ENCODE peak calls at places on chromosomes 12 and 14, in eight cellular contexts. C, J, S, K, P, H, G and U are unnamed samples.
A peak's percentile ranks its signal among the peaks of the same experiment; 100 is the strongest.

GRCh38 chr14:90341784-90342183 is 10.0 kb upstream of the NRDE2 start:
- DNase-seq in J (no peak), H (no peak), P (no peak), S (no peak), C (no peak), K (no peak), G (no peak), U (no peak)

GRCh38 chr12:49675137-49675536 is 32.1 kb downstream of the FMNL3 start:
- DNase-seq in S (no peak), C (no peak), H (no peak), K (no peak), J (no peak), P (no peak), G (no peak), U (no peak)

GRCh38 chr12:85642810-85643209 is 193.4 kb downstream of the RASSF9 start:
- DNase-seq in H (peak; percentile 80), G (peak; percentile 92), K (no peak), P (no peak), S (peak; percentile 71), C (peak; percentile 79), J (no peak), U (peak; percentile 17)

GRCh38 chr14:61616524-61617185 is 78.7 kb upstream of the HIF1A start:
- DNase-seq in J (no peak), K (no peak), S (peak; percentile 88), H (peak; percentile 83), C (peak; percentile 82), P (no peak), G (peak; percentile 65), U (peak; percentile 57)

GRCh38 chr14:103522649-103523582 is at the start of gene CKB:
- DNase-seq in H (peak; percentile 54), J (peak; percentile 70), C (peak; percentile 54), K (peak; percentile 76), S (peak; percentile 50), G (peak; percentile 82), P (peak; percentile 75), U (no peak)

GRCh38 chr12:93442411-93443340 is 929 bp upstream of the UBE2N start:
- DNase-seq in J (no peak), P (no peak), K (no peak), H (no peak), G (peak; percentile 17), C (no peak), S (no peak), U (peak; percentile 59)

GRCh38 chr12:121628037-121628436 is 1.7 kb downstream of the ORAI1 start:
- DNase-seq in H (no peak), K (no peak), S (no peak), P (no peak), J (no peak), G (peak; percentile 66), C (no peak), U (no peak)

GRCh38 chr12:27970981-27971489 is 1.5 kb downstream of the PTHLH start:
- DNase-seq in G (peak; percentile 54), J (no peak), S (no peak), P (no peak), H (peak; percentile 43), K (no peak), C (no peak), U (peak; percentile 58)

GRCh38 chr12:49336645-49337584 is at the start of gene C1QL4:
- DNase-seq in K (peak; percentile 41), S (peak; percentile 61), G (peak; percentile 87), J (peak; percentile 84), H (peak; percentile 75), C (peak; percentile 45), P (peak; percentile 73), U (peak; percentile 32)

GRCh38 chr12:52871291-52871961 is 22.6 kb upstream of the KRT78 start:
- DNase-seq in P (no peak), S (peak; percentile 66), G (peak; percentile 82), J (no peak), K (no peak), C (peak; percentile 89), H (peak; percentile 64), U (peak; percentile 99)

GRCh38 chr12:100504820-100505219 is 31.2 kb downstream of the NR1H4 start:
- DNase-seq in P (no peak), C (no peak), G (no peak), S (no peak), H (no peak), J (no peak), K (no peak), U (no peak)

GRCh38 chr12:45166056-45166455 is 49.8 kb upstream of the ANO6 start:
- DNase-seq in K (no peak), H (peak; percentile 4), S (no peak), P (no peak), G (peak; percentile 43), J (no peak), C (peak; percentile 46), U (no peak)

GRCh38 chr12:13004986-13005385 is 4.9 kb upstream of the HEBP1 start:
- DNase-seq in C (no peak), G (no peak), K (no peak), S (no peak), H (no peak), P (no peak), J (no peak), U (no peak)

GRCh38 chr14:91315844-91316267 is 71.4 kb upstream of the GPR68 start:
- DNase-seq in H (no peak), J (no peak), K (no peak), G (no peak), S (no peak), P (no peak), C (no peak), U (no peak)

GRCh38 chr14:61724133-61724532 is 28.8 kb downstream of the HIF1A start:
- DNase-seq in H (no peak), J (no peak), C (no peak), S (no peak), K (no peak), P (no peak), G (no peak), U (no peak)

GRCh38 chr14:90815817-90816662 is at the start of gene TTC7B:
- DNase-seq in J (peak; percentile 57), K (no peak), P (no peak), S (peak; percentile 44), C (peak; percentile 25), H (peak; percentile 47), G (peak; percentile 67), U (no peak)

DNA sequence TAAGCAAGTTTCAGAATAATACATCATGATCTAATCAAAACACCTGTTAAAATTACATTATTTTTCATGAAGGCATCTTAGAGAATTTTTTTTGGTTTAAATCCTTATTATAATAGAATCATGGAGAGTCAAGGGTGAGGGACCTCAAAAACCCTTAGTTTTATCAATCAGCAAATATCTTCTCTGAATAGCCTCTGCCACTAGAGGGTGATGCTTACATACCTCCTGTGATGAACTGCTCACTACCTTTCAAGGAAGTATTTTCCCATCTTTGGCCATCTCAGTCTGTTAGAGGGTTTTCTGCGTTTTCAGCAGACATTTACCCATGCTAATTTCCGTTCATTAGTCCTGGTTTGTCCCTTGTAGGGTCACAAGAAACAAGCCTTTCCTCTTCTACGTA is 200.2 kb downstream of the TRHDE start:
- DNase-seq in G (no peak), K (no peak), S (no peak), P (no peak), C (no peak), H (no peak), J (no peak), U (no peak)
- TF ChIP-seq CTCF in G (no peak), K (no peak), S (no peak), P (no peak), C (peak; percentile 5), H (no peak), J (peak; percentile 27), U (no peak)

DNA sequence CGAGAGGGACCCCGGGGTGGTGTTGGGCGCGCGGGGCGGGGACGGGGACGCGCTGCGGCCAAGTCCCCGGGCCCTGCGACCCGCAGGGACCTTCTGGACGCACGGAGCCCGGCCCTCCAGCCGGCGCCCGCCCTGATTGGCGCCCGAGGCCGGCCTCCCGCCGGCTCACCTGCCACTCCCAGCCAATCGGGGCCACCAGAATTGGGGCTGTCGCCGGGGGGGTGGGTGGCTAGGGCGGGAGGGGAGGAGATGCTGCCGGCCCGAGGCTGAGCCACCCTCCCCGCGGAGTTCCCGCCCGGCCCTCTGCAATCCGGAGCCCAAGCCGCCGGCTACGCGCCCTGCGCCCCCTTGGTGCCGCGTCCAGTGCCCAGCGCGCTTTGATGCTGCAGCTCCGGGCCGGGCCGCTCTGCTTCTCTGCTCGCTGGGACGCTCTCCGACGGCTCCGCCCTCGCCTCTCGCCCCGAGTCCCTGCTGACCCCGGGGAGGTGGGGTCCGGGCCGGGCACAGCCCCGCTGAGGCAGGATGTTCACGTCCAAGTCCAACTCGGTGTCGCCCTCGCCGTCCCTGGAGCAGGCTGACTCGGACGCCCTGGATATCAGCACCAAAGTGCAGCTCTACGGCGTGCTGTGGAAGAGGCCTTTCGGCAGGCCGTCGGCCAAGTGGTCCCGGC is at the start of gene PLEKHD1:
- DNase-seq in G (peak; percentile 16), S (no peak), P (no peak), J (peak; percentile 35), C (no peak), H (no peak), K (no peak), U (no peak)
- H3K4me3 ChIP-seq in G (peak within 1 kb of the TSS; percentile 13), S (no peak within 1 kb of the TSS), P (peak within 1 kb of the TSS; percentile 24), J (peak within 1 kb of the TSS; percentile 58), C (peak within 1 kb of the TSS; percentile 29), H (peak within 1 kb of the TSS; percentile 32), K (peak within 1 kb of the TSS; percentile 66), U (peak within 1 kb of the TSS; percentile 17)

GRCh38 chr14:94952097-94952496 is 182.2 kb upstream of the GSC start:
- DNase-seq in S (no peak), K (no peak), P (no peak), G (no peak), C (no peak), H (no peak), J (no peak), U (no peak)
- TF ChIP-seq CTCF in S (no peak), K (no peak), P (no peak), G (no peak), C (no peak), H (no peak), J (no peak), U (no peak)

GRCh38 chr12:62306569-62307530 is 46.6 kb downstream of the USP15 start:
- DNase-seq in C (no peak), P (no peak), S (no peak), J (no peak), G (no peak), K (no peak), H (no peak), U (no peak)

GRCh38 chr12:62308201-62308600 is 48.0 kb downstream of the USP15 start:
- DNase-seq in J (no peak), K (no peak), G (no peak), S (no peak), H (no peak), P (no peak), C (no peak), U (no peak)

GRCh38 chr12:62301799-62302133 is 41.6 kb downstream of the USP15 start:
- DNase-seq in H (no peak), J (no peak), G (no peak), K (no peak), S (no peak), C (no peak), P (no peak), U (no peak)

GRCh38 chr12:62304560-62304959 is 44.4 kb downstream of the USP15 start:
- DNase-seq in P (no peak), H (no peak), S (no peak), J (no peak), G (no peak), K (no peak), C (no peak), U (no peak)

DNA sequence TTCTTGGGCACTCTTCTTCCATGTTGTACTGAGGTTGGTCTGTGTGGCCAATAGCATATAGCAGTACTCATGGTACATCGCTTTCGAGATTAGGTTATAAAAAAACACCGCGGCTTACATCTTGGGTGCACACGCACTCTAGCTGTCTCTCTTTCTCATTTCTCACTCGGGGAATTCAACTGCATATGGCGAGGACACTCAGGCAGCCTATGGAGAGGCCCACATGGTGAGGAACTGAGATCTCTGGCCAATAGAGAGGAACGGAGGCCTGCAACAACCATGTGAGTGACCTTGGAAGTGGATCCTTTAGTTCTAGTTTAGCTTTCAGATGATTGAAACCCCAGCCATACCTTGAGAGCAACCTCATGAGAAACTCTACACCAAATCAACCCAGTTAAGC is 45.6 kb downstream of the USP15 start:
- DNase-seq in C (no peak), P (no peak), J (no peak), H (no peak), S (no peak), K (no peak), G (no peak), U (no peak)
- H3K4me3 ChIP-seq in C (no peak overlapping the region), P (no peak overlapping the region), J (no peak overlapping the region), H (no peak overlapping the region), S (no peak overlapping the region), K (no peak overlapping the region), G (no peak overlapping the region), U (no peak overlapping the region)